ENCODE peak calls at places on chromosomes 12 and 14, in five cellular contexts. One of them, this sample, is unnamed.

GRCh38 chr14:43019826-43020225 is 1413.2 kb downstream of the LRFN5 start:
- DNase-seq in cardiac muscle cell: no peak
- DNase-seq in IMR-90: no peak
- DNase-seq in stomach: no peak
- DNase-seq in Calu3: no peak
- DNase-seq in this sample: no peak

GRCh38 chr14:89139404-89140247 is 277.4 kb downstream of the FOXN3 start:
- DNase-seq in cardiac muscle cell: no peak
- DNase-seq in IMR-90: no peak
- DNase-seq in stomach: no peak
- DNase-seq in Calu3: no peak
- DNase-seq in this sample: no peak

GRCh38 chr14:48616941-48617340 is 941.5 kb upstream of the MDGA2 start:
- DNase-seq in cardiac muscle cell: no peak
- DNase-seq in IMR-90: no peak
- DNase-seq in stomach: no peak
- DNase-seq in Calu3: no peak
- DNase-seq in this sample: no peak

GRCh38 chr12:53074290-53074998 is 4.7 kb downstream of the SPRYD3 start:
- DNase-seq in cardiac muscle cell: no peak
- DNase-seq in IMR-90: no peak
- DNase-seq in stomach: no peak
- DNase-seq in Calu3: no peak
- DNase-seq in this sample: no peak

GRCh38 chr12:120006248-120006975 is 17.4 kb downstream of the BICDL1 start:
- DNase-seq in cardiac muscle cell: no peak
- DNase-seq in IMR-90: no peak
- DNase-seq in stomach: no peak
- DNase-seq in Calu3: no peak
- DNase-seq in this sample: no peak

GRCh38 chr12:130703733-130704375 is 12.2 kb downstream of the RIMBP2 start:
- DNase-seq in cardiac muscle cell: no peak
- DNase-seq in IMR-90: no peak
- DNase-seq in stomach: no peak
- DNase-seq in Calu3: no peak
- DNase-seq in this sample: no peak

GRCh38 chr12:116863275-116863767 is 17.9 kb downstream of the HRK start:
- DNase-seq in cardiac muscle cell: no peak
- DNase-seq in IMR-90: peak
- DNase-seq in stomach: no peak
- DNase-seq in Calu3: no peak
- DNase-seq in this sample: no peak

GRCh38 chr14:34252227-34252626 is 209.8 kb downstream of the SPTSSA start:
- DNase-seq in cardiac muscle cell: no peak
- DNase-seq in IMR-90: no peak
- DNase-seq in stomach: no peak
- DNase-seq in Calu3: no peak
- DNase-seq in this sample: no peak

GRCh38 chr12:62347922-62348650 is 87.9 kb downstream of the USP15 start:
- DNase-seq in cardiac muscle cell: no peak
- DNase-seq in IMR-90: peak
- DNase-seq in stomach: no peak
- DNase-seq in Calu3: no peak
- DNase-seq in this sample: no peak

GRCh38 chr12:34397591-34398365 is 375.5 kb downstream of the ALG10 start:
- DNase-seq in cardiac muscle cell: no peak
- DNase-seq in IMR-90: no peak
- DNase-seq in stomach: peak
- DNase-seq in Calu3: no peak
- DNase-seq in this sample: peak

GRCh38 chr12:87163122-87163521 is 866.1 kb downstream of the C12orf50 start:
- DNase-seq in cardiac muscle cell: no peak
- DNase-seq in IMR-90: no peak
- DNase-seq in stomach: no peak
- DNase-seq in Calu3: no peak
- DNase-seq in this sample: no peak

GRCh38 chr12:116174904-116175303 is 102.6 kb downstream of the MED13L start:
- DNase-seq in cardiac muscle cell: no peak
- DNase-seq in IMR-90: no peak
- DNase-seq in stomach: no peak
- DNase-seq in Calu3: no peak
- DNase-seq in this sample: no peak

GRCh38 chr14:91405241-91405721 is 12.3 kb downstream of the CCDC88C start:
- DNase-seq in cardiac muscle cell: no peak
- DNase-seq in IMR-90: no peak
- DNase-seq in stomach: no peak
- DNase-seq in Calu3: no peak
- DNase-seq in this sample: no peak

GRCh38 chr12:113933201-113933786 is 32.8 kb downstream of the RBM19 start:
- DNase-seq in cardiac muscle cell: peak
- DNase-seq in IMR-90: peak
- DNase-seq in stomach: no peak
- DNase-seq in Calu3: no peak
- DNase-seq in this sample: no peak

GRCh38 chr12:101696477-101697196 is 803 bp upstream of the CHPT1 start:
- DNase-seq in cardiac muscle cell: peak
- DNase-seq in IMR-90: no peak
- DNase-seq in stomach: peak
- DNase-seq in Calu3: no peak
- DNase-seq in this sample: no peak

GRCh38 chr14:91377700-91378652 is 39.6 kb downstream of the CCDC88C start:
- DNase-seq in cardiac muscle cell: no peak
- DNase-seq in IMR-90: no peak
- DNase-seq in stomach: no peak
- DNase-seq in Calu3: peak
- DNase-seq in this sample: no peak

GRCh38 chr12:65279387-65280112 is 1.1 kb downstream of the MSRB3 start:
- DNase-seq in cardiac muscle cell: no peak
- DNase-seq in IMR-90: peak
- DNase-seq in stomach: no peak
- DNase-seq in Calu3: no peak
- DNase-seq in this sample: no peak

GRCh38 chr14:62694075-62694474 is 351.2 kb downstream of the KCNH5 start:
- DNase-seq in cardiac muscle cell: peak
- DNase-seq in IMR-90: peak
- DNase-seq in stomach: no peak
- DNase-seq in Calu3: peak
- DNase-seq in this sample: no peak

GRCh38 chr12:125835852-125836251 is 770.6 kb downstream of the AACS start:
- DNase-seq in cardiac muscle cell: no peak
- DNase-seq in IMR-90: no peak
- DNase-seq in stomach: no peak
- DNase-seq in Calu3: no peak
- DNase-seq in this sample: no peak

GRCh38 chr12:56601503-56601902 is 28.6 kb downstream of the BAZ2A start:
- DNase-seq in cardiac muscle cell: no peak
- DNase-seq in IMR-90: no peak
- DNase-seq in stomach: no peak
- DNase-seq in Calu3: peak
- DNase-seq in this sample: no peak

GRCh38 chr12:47905313-47905730 is 528 bp upstream of the VDR start:
- DNase-seq in cardiac muscle cell: no peak
- DNase-seq in IMR-90: no peak
- DNase-seq in stomach: peak
- DNase-seq in Calu3: peak
- DNase-seq in this sample: peak

DNA sequence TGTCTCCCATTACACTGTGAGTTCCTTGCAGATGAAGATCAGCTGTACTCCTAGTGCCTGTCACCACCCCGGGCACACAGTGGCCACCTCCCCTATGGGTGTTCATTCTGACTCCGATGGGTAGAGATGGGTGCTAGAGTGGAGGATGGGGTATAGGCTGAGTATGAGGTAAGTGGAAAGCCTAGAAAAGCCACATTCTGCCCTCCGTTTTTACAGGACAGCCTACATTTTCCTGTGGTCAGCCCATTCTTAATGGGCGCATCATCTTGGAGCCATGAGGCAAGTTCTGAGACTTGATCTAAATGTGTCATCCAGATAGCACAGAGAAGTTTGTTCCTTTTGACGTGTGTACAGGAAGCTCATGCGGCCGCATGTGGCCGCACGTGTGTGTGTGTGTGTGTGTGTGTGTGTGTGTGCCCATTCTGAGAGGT is 166.7 kb upstream of the HIF1A start:
- DNase-seq in cardiac muscle cell: peak
- DNase-seq in IMR-90: peak
- DNase-seq in stomach: no peak
- DNase-seq in Calu3: no peak
- DNase-seq in this sample: no peak
- TF ChIP-seq CTCF in cardiac muscle cell: no peak
- TF ChIP-seq CTCF in IMR-90: no peak
- TF ChIP-seq CTCF in stomach: no peak
- TF ChIP-seq CTCF in Calu3: no peak
- TF ChIP-seq CTCF in this sample: no peak

DNA sequence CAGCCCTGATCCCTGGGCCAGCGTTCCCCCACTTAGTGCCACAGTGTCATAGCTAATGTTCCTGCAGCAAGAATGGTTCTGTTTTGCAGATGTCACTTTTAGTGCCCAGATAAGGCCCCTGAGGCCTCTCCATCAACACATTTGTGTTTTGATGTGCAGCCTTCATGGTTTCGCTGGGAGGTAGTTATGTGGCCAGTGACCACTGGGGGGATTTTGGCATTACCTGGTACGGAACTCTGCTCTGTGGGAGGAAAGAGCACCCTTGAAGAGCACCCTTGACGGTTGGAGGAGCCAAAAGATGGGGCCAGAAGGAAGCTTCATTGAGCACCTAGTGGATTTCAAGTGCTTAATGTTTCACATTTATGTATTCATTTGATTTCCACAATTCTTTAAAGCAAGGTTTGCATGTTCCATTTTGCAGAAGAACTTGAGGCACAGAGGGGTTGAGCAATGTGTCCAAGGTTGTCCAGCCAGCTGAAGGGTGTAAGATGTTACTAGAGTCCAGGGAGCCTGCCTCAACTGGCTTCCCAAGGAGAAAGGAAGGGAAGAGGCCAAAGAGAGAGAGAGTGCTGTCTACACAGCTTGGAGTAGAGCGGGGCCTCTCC is 13.0 kb downstream of the SERPINA11 start:
- DNase-seq in cardiac muscle cell: no peak
- DNase-seq in IMR-90: no peak
- DNase-seq in stomach: no peak
- DNase-seq in Calu3: no peak
- DNase-seq in this sample: no peak
- TF ChIP-seq CTCF in cardiac muscle cell: no peak
- TF ChIP-seq CTCF in IMR-90: no peak
- TF ChIP-seq CTCF in stomach: no peak
- TF ChIP-seq CTCF in Calu3: no peak
- TF ChIP-seq CTCF in this sample: no peak

DNA sequence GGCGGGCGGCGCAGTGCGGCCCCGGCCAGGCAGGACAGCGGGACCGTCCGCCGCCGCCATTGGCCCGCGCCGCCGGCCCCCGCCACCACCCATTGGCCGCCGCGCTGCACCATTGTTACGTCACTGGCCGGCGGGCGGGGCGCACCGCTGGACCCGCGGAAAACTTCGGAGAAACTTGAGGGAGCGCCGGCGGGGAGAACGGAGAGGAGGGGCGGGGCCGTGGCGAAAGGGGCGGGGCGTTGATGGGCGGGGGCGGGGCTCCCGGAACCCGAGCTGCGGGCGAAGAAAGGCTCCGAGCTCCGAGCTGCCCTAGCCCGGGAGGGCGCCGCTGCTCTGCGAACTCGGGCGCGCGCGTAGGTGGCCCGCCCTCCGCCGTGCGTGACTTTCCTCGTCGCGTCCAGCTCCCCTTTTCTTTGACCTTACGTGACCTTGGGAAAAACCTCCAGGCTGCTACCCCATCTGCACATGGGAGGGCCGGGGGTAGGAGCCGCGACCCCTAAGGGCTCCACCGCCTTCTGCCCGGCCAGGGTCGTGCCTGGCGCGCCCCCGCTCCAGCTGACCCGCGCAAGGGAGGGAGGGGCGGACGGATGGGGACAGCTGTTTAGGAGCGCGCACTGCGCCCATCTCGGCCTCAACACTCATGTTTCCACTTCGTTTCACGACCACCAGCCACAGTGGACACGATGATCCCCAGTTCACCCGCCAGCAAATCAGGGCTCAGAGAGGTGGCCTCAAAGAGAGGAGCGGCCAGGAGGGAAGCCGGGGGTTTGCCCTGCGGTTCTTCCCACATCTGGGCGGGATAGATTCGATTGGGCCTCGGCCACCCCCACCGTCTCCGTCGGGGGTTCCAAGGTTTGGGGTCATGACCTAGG is at the start of gene ANKRD9:
- DNase-seq in cardiac muscle cell: peak
- DNase-seq in IMR-90: peak
- DNase-seq in stomach: peak
- DNase-seq in Calu3: peak
- DNase-seq in this sample: peak
- TF ChIP-seq CTCF in cardiac muscle cell: no peak
- TF ChIP-seq CTCF in IMR-90: no peak
- TF ChIP-seq CTCF in stomach: no peak
- TF ChIP-seq CTCF in Calu3: no peak
- TF ChIP-seq CTCF in this sample: no peak

GRCh38 chr14:99420711-99421110 is 59.9 kb downstream of the SETD3 start:
- DNase-seq in cardiac muscle cell: peak
- DNase-seq in IMR-90: no peak
- DNase-seq in stomach: peak
- DNase-seq in Calu3: no peak
- DNase-seq in this sample: no peak

GRCh38 chr14:99415496-99416281 is 65.0 kb downstream of the SETD3 start:
- DNase-seq in cardiac muscle cell: peak
- DNase-seq in IMR-90: peak
- DNase-seq in stomach: peak
- DNase-seq in Calu3: peak
- DNase-seq in this sample: peak

GRCh38 chr14:99419905-99420304 is 60.8 kb downstream of the SETD3 start:
- DNase-seq in cardiac muscle cell: no peak
- DNase-seq in IMR-90: no peak
- DNase-seq in stomach: no peak
- DNase-seq in Calu3: no peak
- DNase-seq in this sample: no peak

GRCh38 chr14:99416909-99417308 is 63.8 kb downstream of the SETD3 start:
- DNase-seq in cardiac muscle cell: no peak
- DNase-seq in IMR-90: no peak
- DNase-seq in stomach: no peak
- DNase-seq in Calu3: no peak
- DNase-seq in this sample: no peak

DNA sequence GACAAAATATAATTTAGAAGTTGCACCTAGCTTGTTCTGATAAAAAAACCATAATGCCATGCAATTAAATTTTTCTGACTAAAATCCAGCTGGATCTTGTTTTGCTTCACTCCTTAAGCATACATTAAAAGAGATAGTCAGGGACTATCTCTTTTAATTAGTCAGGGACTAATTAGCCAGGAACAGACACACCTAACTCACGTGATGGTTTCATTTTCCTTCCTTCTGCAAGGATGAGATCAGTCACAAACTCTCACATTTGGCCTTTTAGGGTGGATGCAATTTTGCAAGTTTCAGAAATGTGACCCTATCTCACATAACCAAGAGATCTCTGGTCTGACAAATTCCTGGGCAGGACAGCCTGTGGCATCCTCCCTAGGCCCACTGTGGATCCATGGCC is 62.4 kb downstream of the SETD3 start:
- DNase-seq in cardiac muscle cell: no peak
- DNase-seq in IMR-90: no peak
- DNase-seq in stomach: no peak
- DNase-seq in Calu3: no peak
- DNase-seq in this sample: no peak
- TF ChIP-seq CTCF in cardiac muscle cell: no peak
- TF ChIP-seq CTCF in IMR-90: no peak
- TF ChIP-seq CTCF in stomach: no peak
- TF ChIP-seq CTCF in Calu3: no peak
- TF ChIP-seq CTCF in this sample: no peak

GRCh38 chr12:58844161-58844560 is 76.1 kb downstream of the LRIG3 start:
- DNase-seq in cardiac muscle cell: no peak
- DNase-seq in IMR-90: no peak
- DNase-seq in stomach: no peak
- DNase-seq in Calu3: no peak
- DNase-seq in this sample: no peak
- TF ChIP-seq CTCF in cardiac muscle cell: no peak
- TF ChIP-seq CTCF in IMR-90: no peak
- TF ChIP-seq CTCF in stomach: no peak
- TF ChIP-seq CTCF in Calu3: no peak
- TF ChIP-seq CTCF in this sample: no peak